ENCODE peak calls at places on chromosomes 16 and 17, in four cellular contexts. T, A, K and N are unnamed samples. For H3K4me1, the result is how much of the 10 kb centered on the place peaks cover.

GRCh38 chr17:77734371-77735050 is 224.0 kb upstream of the TNRC6C start:
- DNase-seq in T (peak), A (no peak), K (no peak), N (no peak)

GRCh38 chr16:345686-346231 is 6.8 kb downstream of the AXIN1 start:
- DNase-seq in A (no peak), K (no peak), T (no peak), N (no peak)

GRCh38 chr17:37717627-37718382 is 27.1 kb downstream of the HNF1B start:
- DNase-seq in T (no peak), K (no peak), A (no peak), N (no peak)

GRCh38 chr16:57262841-57263584 is 18.0 kb downstream of the ARL2BP start:
- DNase-seq in T (peak), A (no peak), K (no peak), N (no peak)

GRCh38 chr16:86484240-86484639 is 26.1 kb upstream of the FOXF1 start:
- DNase-seq in T (no peak), K (no peak), A (no peak), N (no peak)

GRCh38 chr16:10526962-10527361 is 53.4 kb downstream of the EMP2 start:
- DNase-seq in T (no peak), K (no peak), A (no peak), N (no peak)

GRCh38 chr17:19024101-19025078 is 19.8 kb upstream of the FAM83G start:
- DNase-seq in T (peak), A (no peak), K (no peak), N (no peak)

GRCh38 chr17:17572010-17572785 is 19.3 kb downstream of the PEMT start:
- DNase-seq in K (no peak), A (no peak), T (no peak), N (no peak)

GRCh38 chr17:66964930-66965800 is 658 bp downstream of the CACNG4 start:
- DNase-seq in A (no peak), K (no peak), T (peak), N (no peak)

GRCh38 chr16:69108069-69108904 is 2.8 kb downstream of the HAS3 start:
- DNase-seq in K (no peak), T (no peak), A (no peak), N (no peak)

GRCh38 chr16:89314357-89314756 is 96.9 kb downstream of the ZNF778 start:
- DNase-seq in T (no peak), K (no peak), A (no peak), N (no peak)

GRCh38 chr16:445566-445965 is 20.1 kb downstream of the RAB11FIP3 start:
- DNase-seq in K (no peak), A (no peak), T (no peak), N (no peak)

GRCh38 chr16:29898786-29899515 is 399 bp downstream of the SEZ6L2 start:
- DNase-seq in T (peak), A (no peak), K (no peak), N (no peak)

GRCh38 chr17:50507871-50508572 is at the start of gene MYCBPAP:
- DNase-seq in K (no peak), A (peak), T (peak), N (no peak)
- H3K4me3 ChIP-seq in K (peak), A (peak), T (peak), N (peak)

GRCh38 chr17:82915697-82916027 is 75.8 kb upstream of the ZNF750 start:
- DNase-seq in A (no peak), T (no peak), K (no peak), N (no peak)

GRCh38 chr17:82915010-82915696 is 75.3 kb upstream of the ZNF750 start:
- DNase-seq in K (no peak), A (no peak), T (no peak), N (no peak)

GRCh38 chr17:82920150-82920549 is 80.3 kb upstream of the ZNF750 start:
- DNase-seq in A (no peak), T (no peak), K (no peak), N (no peak)

GRCh38 chr17:82918508-82918907 is 78.7 kb upstream of the ZNF750 start:
- DNase-seq in A (no peak), T (no peak), K (no peak), N (no peak)

DNA sequence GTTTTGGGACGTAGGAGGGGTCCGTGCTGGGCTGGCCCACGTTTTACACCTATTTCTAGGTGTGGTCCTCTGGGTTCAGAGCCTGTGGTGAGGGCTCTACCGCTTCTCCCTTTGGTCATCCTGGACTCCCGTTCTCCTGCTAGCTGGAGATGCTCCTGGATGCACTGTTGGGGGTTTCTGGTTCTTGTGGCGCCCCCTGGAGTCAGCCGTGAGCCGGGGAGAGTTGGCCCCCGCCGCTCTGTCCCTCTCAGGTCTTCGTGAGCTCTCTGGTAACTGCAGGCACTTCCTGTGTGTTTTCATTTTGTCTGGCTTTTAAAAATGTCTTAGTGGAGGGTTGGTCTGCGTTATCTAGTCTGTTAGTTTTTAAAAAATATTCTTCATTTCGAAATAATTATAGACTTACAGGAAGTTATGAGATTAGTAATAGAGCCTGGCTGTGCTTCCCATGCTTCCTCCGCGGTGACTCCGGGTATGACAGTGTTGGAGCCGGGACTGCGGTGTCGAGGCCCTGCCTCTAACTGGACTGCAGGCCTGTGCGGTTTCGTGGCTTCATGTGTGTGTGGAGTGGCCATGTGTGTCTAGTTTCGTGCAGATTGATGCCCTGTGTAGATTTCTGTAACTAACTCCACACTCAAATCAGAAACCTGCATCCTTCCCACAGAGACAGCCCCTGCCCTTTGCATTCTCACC is 78.0 kb upstream of the ZNF750 start:
- DNase-seq in K (no peak), A (peak), T (no peak), N (no peak)
- TF ChIP-seq CTCF in K (no peak), A (peak), T (peak), N (no peak)

GRCh38 chr16:64375386-64375980 is 746.4 kb downstream of the CDH11 start:
- DNase-seq in T (no peak), K (no peak), A (no peak), N (no peak)
- H3K4me1 ChIP-seq in T (under half), K (under half), A (under half), N (under half)

GRCh38 chr16:19522369-19523159 is 666 bp upstream of the GDE1 start:
- DNase-seq in A (no peak), T (no peak), K (no peak), N (peak)
- H3K4me3 ChIP-seq in A (peak), T (peak), K (peak), N (peak)

GRCh38 chr17:61423967-61424649 is 24.5 kb downstream of the TBX2 start:
- DNase-seq in A (no peak), K (no peak), T (no peak), N (no peak)

GRCh38 chr17:61422869-61423268 is 23.2 kb downstream of the TBX2 start:
- DNase-seq in K (no peak), T (no peak), A (no peak), N (no peak)

GRCh38 chr17:61426482-61427304 is 25.5 kb upstream of the TBX4 start:
- DNase-seq in A (no peak), K (no peak), T (no peak), N (no peak)

GRCh38 chr17:61427567-61427966 is 24.7 kb upstream of the TBX4 start:
- DNase-seq in T (no peak), K (no peak), A (no peak), N (no peak)

GRCh38 chr17:61425682-61426481 is 26.2 kb downstream of the TBX2 start:
- DNase-seq in A (no peak), K (no peak), T (no peak), N (no peak)
- TF ChIP-seq CTCF in A (no peak), K (no peak), T (no peak), N (peak)

DNA sequence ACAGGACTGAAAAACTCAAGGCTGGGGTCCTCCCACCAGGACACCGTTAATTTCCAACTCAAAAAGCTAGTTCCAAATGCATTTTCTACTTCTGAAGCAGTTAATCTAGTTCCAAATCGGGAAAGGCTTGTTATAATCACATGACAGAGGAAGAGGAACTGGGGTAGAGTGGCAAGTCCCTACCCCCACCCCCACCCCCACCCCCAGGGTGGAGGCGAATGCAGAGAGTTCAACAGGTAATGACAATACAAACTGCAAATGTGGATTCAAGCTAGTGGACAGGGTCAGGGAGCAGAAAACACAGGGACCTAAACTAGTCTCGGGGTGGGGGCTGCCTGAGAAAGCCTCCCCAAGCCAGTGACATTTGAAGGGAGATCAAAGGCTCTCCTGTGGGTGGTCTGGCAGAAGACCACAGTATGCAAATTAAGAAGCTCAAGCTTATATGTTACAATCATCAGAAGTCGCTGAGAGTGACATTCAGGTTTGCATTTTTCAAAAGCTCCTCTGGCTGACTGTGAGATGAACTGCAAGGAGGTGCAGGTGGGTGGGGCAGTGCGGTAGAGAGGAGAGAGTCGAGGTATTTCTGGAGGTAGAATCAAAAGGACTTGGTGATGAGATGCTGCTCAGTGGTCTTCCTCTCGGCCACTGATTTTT is 56.4 kb upstream of the SLC25A19 start:
- DNase-seq in K (no peak), T (no peak), A (peak), N (no peak)
- H3K4me1 ChIP-seq in K (under half), T (half or more), A (half or more), N (under half)

DNA sequence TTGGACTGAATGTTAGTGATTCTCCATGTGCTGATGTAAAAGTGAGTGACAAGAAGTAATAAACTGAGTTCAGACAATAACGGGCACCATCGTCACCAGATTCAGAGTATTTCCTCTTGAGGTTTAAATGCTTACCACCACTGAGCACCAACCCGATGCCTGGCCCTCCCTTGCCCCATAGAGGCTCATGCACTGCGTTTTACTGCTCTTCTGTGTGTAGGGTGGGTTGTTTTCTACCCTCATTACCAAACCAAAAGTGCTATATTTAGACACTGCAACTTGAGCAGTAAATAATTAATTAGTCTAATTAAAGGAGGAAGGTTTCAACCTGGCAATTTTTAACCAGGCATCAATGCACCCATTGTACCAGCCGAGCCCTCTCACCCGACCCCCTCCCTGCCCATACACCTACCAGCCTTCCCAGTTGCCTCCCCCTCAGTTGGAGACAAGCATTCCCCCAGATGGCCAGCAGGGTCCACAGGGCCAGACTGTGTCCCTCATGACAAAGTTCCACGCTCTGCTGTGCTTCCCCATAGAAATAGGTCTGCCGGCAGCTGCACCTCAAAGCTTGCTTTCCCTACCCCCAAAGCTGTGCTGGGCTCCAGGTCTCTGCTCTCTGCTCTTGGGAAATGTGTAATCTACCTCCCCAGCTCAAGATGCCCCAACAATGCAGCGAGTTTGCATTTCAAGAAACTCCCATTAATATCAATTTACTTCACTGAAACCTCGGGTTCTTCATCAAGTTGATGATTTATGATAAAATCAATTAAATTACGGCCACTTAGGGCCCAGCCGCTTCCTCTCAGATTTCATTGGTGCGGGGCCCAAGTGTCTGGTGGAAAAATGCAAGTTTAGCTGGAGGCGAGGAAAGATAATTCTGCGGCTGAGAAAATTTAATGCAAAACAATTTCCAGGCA is 16.0 kb downstream of the HOXB4 start:
- DNase-seq in K (no peak), A (no peak), T (no peak), N (no peak)
- H3K4me3 ChIP-seq in K (peak), A (no peak), T (no peak), N (peak)

GRCh38 chr17:7631398-7632380 is 1.8 kb downstream of the SHBG start:
- DNase-seq in K (no peak), T (no peak), A (no peak), N (no peak)

GRCh38 chr17:7634384-7634783 is 4.4 kb downstream of the SHBG start:
- DNase-seq in A (peak), K (no peak), T (no peak), N (no peak)

GRCh38 chr17:7633093-7633492 is 3.2 kb downstream of the SHBG start:
- DNase-seq in K (no peak), A (no peak), T (no peak), N (no peak)

GRCh38 chr17:7629939-7630571 is at the start of gene SHBG:
- DNase-seq in A (no peak), K (no peak), T (no peak), N (no peak)

GRCh38 chr17:7632492-7632894 is 2.6 kb downstream of the SHBG start:
- DNase-seq in A (peak), K (no peak), T (no peak), N (no peak)
- TF ChIP-seq CTCF in A (peak), K (peak), T (peak), N (peak)

GRCh38 chr17:59846391-59847165 is 46.2 kb downstream of the TUBD1 start:
- DNase-seq in T (peak), K (no peak), A (no peak), N (peak)
- H3K4me1 ChIP-seq in T (under half), K (under half), A (under half), N (half or more)